ENCODE peak calls at places on chromosomes 6 and 20, in nine cellular contexts. K, V, Q, O, P, U, X, D and N are unnamed samples.

GRCh38 chr6:31048090-31048489 is 37.8 kb downstream of the MUC22 start:
- DNase-seq in D (no peak), P (no peak), V (no peak), X (no peak), O (no peak), K (no peak), U (no peak), Q (no peak), N (no peak)

GRCh38 chr6:99905209-99906106 is 88.6 kb downstream of the MCHR2 start:
- DNase-seq in V (no peak), P (no peak), K (no peak), X (peak; percentile 56), Q (no peak), O (no peak), D (no peak), U (no peak), N (peak; percentile 29)

GRCh38 chr20:37327748-37328147 is 18.2 kb upstream of the SRC start:
- DNase-seq in O (peak; percentile 98), D (peak; percentile 83), V (peak; percentile 85), K (peak; percentile 94), U (peak; percentile 92), P (no peak), X (peak; percentile 80), Q (no peak), N (no peak)

GRCh38 chr6:84825461-84825860 is 61.1 kb upstream of the TBX18 start:
- DNase-seq in P (no peak), X (no peak), D (no peak), V (no peak), U (no peak), K (no peak), Q (no peak), O (no peak), N (no peak)

GRCh38 chr20:24963672-24964517 is 14.8 kb downstream of the CST7 start:
- DNase-seq in Q (no peak), P (no peak), O (no peak), K (no peak), V (no peak), X (no peak), U (no peak), D (no peak), N (no peak)

GRCh38 chr6:126117251-126117650 is 130.9 kb downstream of the TRMT11 start:
- DNase-seq in Q (no peak), P (no peak), D (no peak), X (peak; percentile 60), K (no peak), O (no peak), U (no peak), V (no peak), N (no peak)

GRCh38 chr20:35630636-35631035 is 15.0 kb downstream of the SPAG4 start:
- DNase-seq in U (no peak), D (no peak), O (no peak), K (no peak), P (no peak), X (no peak), V (no peak), Q (no peak), N (no peak)

GRCh38 chr6:11429577-11429976 is 108.0 kb upstream of the TMEM170B start:
- DNase-seq in Q (no peak), U (no peak), P (peak; percentile 42), K (no peak), O (no peak), D (no peak), V (no peak), X (no peak), N (no peak)

GRCh38 chr6:145705561-145705960 is 29.8 kb downstream of the EPM2A start:
- DNase-seq in U (no peak), O (no peak), K (no peak), V (no peak), P (no peak), X (peak; percentile 78), D (no peak), Q (no peak), N (no peak)

GRCh38 chr6:106315765-106316375 is 9.7 kb downstream of the ATG5 start:
- DNase-seq in O (no peak), X (no peak), V (no peak), Q (no peak), U (no peak), K (no peak), D (no peak), P (no peak), N (peak; percentile 79)

GRCh38 chr20:57540889-57541288 is 15.9 kb upstream of the CTCFL start:
- DNase-seq in D (no peak), K (no peak), Q (no peak), V (peak; percentile 83), O (no peak), U (no peak), P (no peak), X (no peak), N (no peak)

GRCh38 chr6:27205375-27206278 is 41.9 kb upstream of the PRSS16 start:
- DNase-seq in X (peak; percentile 24), O (no peak), Q (no peak), V (no peak), P (no peak), K (no peak), D (no peak), U (no peak), N (peak; percentile 25)

GRCh38 chr6:105560611-105561066 is 157.8 kb upstream of the PREP start:
- DNase-seq in X (peak; percentile 72), D (no peak), V (no peak), Q (no peak), K (no peak), O (no peak), U (no peak), P (no peak), N (no peak)

GRCh38 chr6:158703840-158704822 is 54.3 kb downstream of the SYTL3 start:
- DNase-seq in X (peak; percentile 28), K (peak; percentile 91), D (peak; percentile 80), Q (peak; percentile 84), P (peak; percentile 94), V (peak; percentile 94), U (peak; percentile 87), O (peak; percentile 60), N (peak; percentile 87)
- TF ChIP-seq POLR2A in X (no peak), K (no peak), D (no peak), Q (no peak), P (no peak), V (no peak), U (no peak), O (no peak), N (no peak)

DNA sequence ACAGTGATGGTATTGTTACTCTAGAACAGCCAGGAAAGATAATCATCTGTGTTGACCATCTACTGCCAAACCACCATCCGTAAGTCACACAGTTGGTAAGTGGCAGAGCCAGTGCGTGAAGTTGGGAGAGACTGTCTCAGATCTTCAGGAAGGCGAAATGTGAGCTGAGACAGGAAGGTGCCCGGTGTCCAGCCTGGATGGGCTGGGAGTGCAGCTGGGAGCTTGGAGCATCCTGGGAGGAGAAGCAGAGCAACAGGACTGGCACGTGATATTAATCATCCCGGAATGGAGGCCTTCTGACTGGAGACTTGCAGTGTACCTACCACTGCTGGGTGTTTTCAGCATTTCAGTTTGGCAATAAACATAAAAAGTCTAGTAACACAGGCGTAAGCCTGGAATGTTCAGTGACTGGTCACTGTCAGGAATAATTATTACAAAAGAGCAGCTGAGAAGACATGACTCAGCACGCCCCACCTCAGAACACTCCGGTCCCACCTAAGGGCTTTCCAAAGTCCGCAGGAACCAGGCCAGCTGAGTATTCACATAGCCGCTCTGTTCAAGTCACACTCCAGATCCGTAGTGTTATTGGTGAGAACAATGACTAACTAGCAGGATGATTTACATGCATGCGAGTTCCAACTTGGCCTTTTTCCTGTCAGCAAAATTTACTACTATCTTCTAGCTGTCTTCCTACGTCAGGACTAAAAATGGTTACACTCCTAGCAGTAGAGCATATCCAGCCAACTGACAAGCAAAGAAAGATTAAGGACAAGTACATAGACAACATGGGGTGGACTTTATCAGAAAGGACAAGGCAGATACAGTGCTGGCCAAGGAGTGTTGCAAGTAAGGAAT is 45.1 kb upstream of the PNRC1 start:
- DNase-seq in O (peak; percentile 98), D (peak; percentile 94), Q (peak; percentile 81), V (peak; percentile 93), K (peak; percentile 91), U (peak; percentile 89), P (peak; percentile 97), X (peak; percentile 95), N (no peak)
- TF ChIP-seq POLR2A in O (peak; percentile 20), D (no peak), Q (peak; percentile 82), V (peak; percentile 32), K (peak; percentile 44), U (no peak), P (peak; percentile 70), X (no peak), N (no peak)

DNA sequence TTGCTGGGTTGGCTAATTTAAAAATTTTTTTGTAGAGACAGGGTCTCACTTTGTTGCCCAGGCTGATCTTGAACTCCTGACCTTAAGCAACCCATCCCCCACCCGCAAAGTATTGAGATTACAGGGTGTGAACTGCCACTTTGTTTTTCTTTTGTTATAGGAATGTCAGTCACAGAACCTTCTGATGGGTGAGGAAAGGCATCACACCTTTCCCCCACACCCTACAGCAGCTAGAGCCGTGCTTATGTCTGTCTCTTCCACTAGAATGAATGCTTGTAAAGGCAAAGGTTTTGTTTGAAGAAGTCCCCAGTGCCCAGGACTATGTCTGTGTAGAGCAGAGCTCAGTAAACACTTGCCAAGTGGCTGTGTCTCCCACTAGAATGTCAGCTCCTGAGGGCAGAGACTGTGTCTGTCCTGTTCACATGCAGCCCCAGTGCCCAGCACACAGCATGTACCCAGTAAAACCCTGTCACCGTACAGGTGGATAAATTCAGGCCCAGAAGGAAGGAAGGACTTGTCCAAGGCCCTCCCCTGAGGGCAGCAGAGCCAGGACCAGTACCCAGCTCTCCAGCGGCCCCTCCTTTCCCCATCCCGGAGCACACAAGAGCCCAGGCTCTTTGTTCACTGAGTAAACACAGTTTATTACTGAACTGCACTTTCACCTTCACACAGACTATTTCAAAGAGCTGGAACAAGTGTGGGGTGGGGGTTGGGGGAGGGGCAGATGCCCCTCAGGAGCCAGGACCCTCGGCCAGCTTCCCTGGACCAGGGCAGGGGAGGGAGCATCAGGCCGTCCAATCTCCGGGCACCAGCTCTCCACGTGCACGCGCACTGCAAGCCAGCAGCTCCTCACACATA is 26.4 kb downstream of the COX4I2 start:
- DNase-seq in D (no peak), Q (peak; percentile 48), P (no peak), V (peak; percentile 64), O (no peak), K (no peak), U (no peak), X (no peak), N (no peak)
- TF ChIP-seq POLR2A in D (no peak), Q (peak; percentile 49), P (no peak), V (no peak), O (no peak), K (no peak), U (no peak), X (no peak), N (no peak)

GRCh38 chr6:34275128-34275804 is 26.5 kb upstream of the SMIM29 start:
- DNase-seq in D (no peak), Q (no peak), P (no peak), V (no peak), O (no peak), U (no peak), X (no peak), K (no peak), N (no peak)

GRCh38 chr6:34280216-34280615 is 31.4 kb upstream of the SMIM29 start:
- DNase-seq in X (no peak), Q (no peak), P (no peak), K (no peak), V (no peak), O (no peak), D (no peak), U (no peak), N (no peak)

GRCh38 chr6:34276881-34277762 is 28.3 kb upstream of the SMIM29 start:
- DNase-seq in O (no peak), K (no peak), V (no peak), D (no peak), P (no peak), U (no peak), Q (no peak), X (no peak), N (no peak)

GRCh38 chr6:34276191-34276590 is 27.4 kb upstream of the SMIM29 start:
- DNase-seq in X (no peak), K (no peak), Q (no peak), V (no peak), U (no peak), O (no peak), D (no peak), P (no peak), N (no peak)

GRCh38 chr6:34277763-34278112 is 28.9 kb upstream of the SMIM29 start:
- DNase-seq in V (no peak), O (no peak), Q (no peak), X (no peak), P (no peak), K (no peak), U (no peak), D (no peak), N (no peak)
- TF ChIP-seq POLR2A in V (no peak), O (no peak), Q (no peak), X (no peak), P (no peak), K (no peak), U (no peak), D (no peak), N (no peak)